ENCODE peak calls at places on chromosome 10, in eight cellular contexts. O is glutamatergic neuron, V is upper lobe of right lung, J is AG04450, W is uterus, P is GM20000, F is kidney epithelial cell, T is HFF-Myc. I is an unnamed sample.

GRCh38 chr10:61163403-61163802 is 219.4 kb upstream of the RHOBTB1 start:
- DNase-seq in P (no peak), V (no peak), O (no peak), W (no peak), J (no peak), F (no peak), T (no peak), I (no peak)

GRCh38 chr10:16195178-16195769 is 241.5 kb upstream of the PTER start:
- DNase-seq in J (no peak), V (no peak), W (no peak), F (no peak), P (no peak), O (no peak), T (no peak), I (no peak)

GRCh38 chr10:43845121-43845520 is 196.4 kb upstream of the ZNF32 start:
- DNase-seq in P (no peak), J (no peak), F (no peak), O (no peak), V (no peak), W (no peak), T (no peak), I (no peak)

GRCh38 chr10:63464402-63465292 is 1.1 kb downstream of the JMJD1C start:
- DNase-seq in V (no peak), J (no peak), W (no peak), P (peak; percentile 17), F (no peak), T (no peak), O (no peak), I (peak; percentile 45)

GRCh38 chr10:5453749-5454489 is 41.6 kb downstream of the NET1 start:
- DNase-seq in W (no peak), T (no peak), P (no peak), J (no peak), O (no peak), F (no peak), V (no peak), I (no peak)

GRCh38 chr10:109282510-109282909 is 640.8 kb downstream of the XPNPEP1 start:
- DNase-seq in P (no peak), F (peak; percentile 47), W (no peak), T (peak; percentile 25), O (no peak), V (no peak), J (peak; percentile 60), I (no peak)

GRCh38 chr10:32197423-32197822 is 141.2 kb upstream of the KIF5B start:
- DNase-seq in W (no peak), O (no peak), P (no peak), F (no peak), T (no peak), J (no peak), V (no peak), I (no peak)

GRCh38 chr10:132858121-132859081 is 72.5 kb upstream of the NKX6-2 start:
- DNase-seq in W (peak; percentile 5), O (no peak), P (no peak), T (no peak), F (no peak), V (peak; percentile 54), J (no peak), I (no peak)

GRCh38 chr10:116671274-116671926 is 50.6 kb downstream of the PNLIPRP2 start:
- DNase-seq in W (no peak), V (no peak), J (peak; percentile 30), P (no peak), O (no peak), T (no peak), F (no peak), I (no peak)

GRCh38 chr10:26524161-26524831 is 86.2 kb downstream of the APBB1IP start:
- DNase-seq in F (no peak), O (no peak), T (no peak), W (no peak), V (no peak), J (no peak), P (no peak), I (no peak)

GRCh38 chr10:99631496-99631895 is 11.3 kb upstream of the SLC25A28 start:
- DNase-seq in T (no peak), P (no peak), J (no peak), V (no peak), W (no peak), O (no peak), F (no peak), I (no peak)

GRCh38 chr10:89207181-89207800 is at the start of gene CH25H:
- DNase-seq in T (no peak), O (peak; percentile 79), W (peak; percentile 76), F (no peak), V (peak; percentile 85), P (peak; percentile 32), J (no peak), I (peak; percentile 30)

GRCh38 chr10:22711373-22711772 is 3.0 kb downstream of the PIP4K2A start:
- DNase-seq in W (no peak), V (no peak), J (no peak), P (no peak), T (no peak), F (no peak), O (no peak), I (no peak)

GRCh38 chr10:89744021-89744420 is 42.6 kb downstream of the KIF20B start:
- DNase-seq in T (peak; percentile 3), P (no peak), W (no peak), O (no peak), F (no peak), V (no peak), J (peak; percentile 11), I (no peak)

GRCh38 chr10:108112218-108112617 is 947.7 kb upstream of the SORCS1 start:
- DNase-seq in J (no peak), O (no peak), T (no peak), W (no peak), V (no peak), P (no peak), F (no peak), I (no peak)

GRCh38 chr10:68559872-68560200 is 301 bp upstream of the TET1 start:
- DNase-seq in V (no peak), F (no peak), J (no peak), O (no peak), P (no peak), W (no peak), T (no peak), I (no peak)

GRCh38 chr10:34814228-34815173 is 595 bp downstream of the PARD3 start:
- DNase-seq in P (peak; percentile 77), O (peak; percentile 59), V (peak; percentile 77), J (no peak), T (no peak), W (peak; percentile 58), F (no peak), I (no peak)

GRCh38 chr10:34815174-34816066 is at the start of gene PARD3:
- DNase-seq in J (no peak), W (peak; percentile 66), T (no peak), P (peak; percentile 91), O (peak; percentile 83), F (no peak), V (peak; percentile 86), I (no peak)

GRCh38 chr10:34817586-34817985 is 2.5 kb upstream of the PARD3 start:
- DNase-seq in T (no peak), J (no peak), V (no peak), F (no peak), O (no peak), W (no peak), P (no peak), I (no peak)

GRCh38 chr10:34817054-34817453 is 2.0 kb upstream of the PARD3 start:
- DNase-seq in P (no peak), J (no peak), F (no peak), T (no peak), W (no peak), O (no peak), V (no peak), I (no peak)

GRCh38 chr10:34816067-34817002 is 1.2 kb upstream of the PARD3 start:
- DNase-seq in W (peak; percentile 25), P (peak; percentile 24), J (no peak), T (no peak), F (no peak), V (no peak), O (peak; percentile 30), I (no peak)
- TF ChIP-seq CTCF in W (no peak), P (no peak), J (no peak), T (no peak), F (peak; percentile 14), V (peak; percentile 5), O (no peak), I (no peak)

GRCh38 chr10:69885379-69886156 is 83.9 kb downstream of the COL13A1 start:
- DNase-seq in P (no peak), T (no peak), J (no peak), W (no peak), V (no peak), F (no peak), O (no peak), I (no peak)
- TF ChIP-seq CTCF in P (no peak), T (peak; percentile 30), J (peak; percentile 54), W (no peak), V (peak; percentile 41), F (peak; percentile 25), O (peak; percentile 81), I (no peak)

GRCh38 chr10:51297438-51297837 is 223.2 kb downstream of the PRKG1 start:
- DNase-seq in W (no peak), P (no peak), O (no peak), V (no peak), F (no peak), J (no peak), T (no peak), I (no peak)

GRCh38 chr10:51302316-51302715 is 228.0 kb downstream of the PRKG1 start:
- DNase-seq in T (no peak), J (no peak), V (no peak), F (no peak), W (no peak), O (no peak), P (no peak), I (no peak)

GRCh38 chr10:51301644-51302043 is 227.4 kb downstream of the PRKG1 start:
- DNase-seq in O (no peak), J (peak; percentile 11), F (no peak), P (no peak), V (no peak), T (no peak), W (no peak), I (no peak)

GRCh38 chr10:51300617-51301350 is 226.5 kb downstream of the PRKG1 start:
- DNase-seq in V (no peak), P (no peak), T (no peak), O (no peak), F (no peak), J (no peak), W (no peak), I (no peak)
- TF ChIP-seq CTCF in V (no peak), P (no peak), T (no peak), O (no peak), F (no peak), J (no peak), W (no peak), I (no peak)

GRCh38 chr10:75357500-75357899 is 44.1 kb downstream of the ZNF503 start:
- DNase-seq in F (no peak), O (no peak), T (no peak), P (no peak), V (no peak), J (no peak), W (no peak), I (no peak)

GRCh38 chr10:75358121-75358520 is 43.4 kb downstream of the ZNF503 start:
- DNase-seq in P (no peak), O (no peak), W (no peak), V (no peak), J (no peak), F (no peak), T (no peak), I (no peak)

GRCh38 chr10:75358835-75359421 is 42.6 kb downstream of the ZNF503 start:
- DNase-seq in W (peak; percentile 28), P (no peak), V (no peak), O (no peak), T (no peak), J (peak; percentile 59), F (peak; percentile 82), I (no peak)

GRCh38 chr10:75367098-75367497 is 34.5 kb downstream of the ZNF503 start:
- DNase-seq in J (no peak), F (no peak), T (no peak), O (no peak), V (no peak), P (no peak), W (peak; percentile 32), I (no peak)

GRCh38 chr10:75363431-75363830 is 38.1 kb downstream of the ZNF503 start:
- DNase-seq in W (no peak), O (no peak), P (no peak), F (no peak), V (no peak), T (no peak), J (no peak), I (no peak)
- TF ChIP-seq CTCF in W (no peak), O (no peak), P (no peak), F (no peak), V (no peak), T (peak; percentile 5), J (no peak), I (no peak)